ENCODE peak calls at places on chromosome 16, in ten cellular contexts. V is fibroblast of the conjunctiva; Y is EL; K is GM12864; A is GM20000; Q is HuH-7; R is effector memory CD8-positive, alpha-beta T cell; G is A172; E is NCI-H1436; O is activated naive CD8-positive, alpha-beta T cell treated with anti-CD3 and anti-CD28 coated beads, Interleukin-2, amount 10 ng/mL, durations not matched to agents 7 days and 5 days. P is an unnamed sample.

GRCh38 chr16:81321537-81321936 is 6.8 kb downstream of the GAN start:
- DNase-seq in A (no peak), K (no peak), G (no peak), R (no peak), V (peak), Y (no peak), O (no peak), Q (no peak), E (no peak), P (no peak)

GRCh38 chr16:85988723-85989313 is 89.9 kb downstream of the IRF8 start:
- DNase-seq in Q (no peak), Y (no peak), G (no peak), R (no peak), O (no peak), E (no peak), A (peak), V (no peak), K (no peak), P (no peak)

GRCh38 chr16:67447508-67448076 is 16.7 kb downstream of the HSD11B2 start:
- DNase-seq in Q (peak), V (peak), Y (peak), A (peak), O (peak), E (peak), R (peak), K (peak), G (peak), P (no peak)

GRCh38 chr16:89931305-89931896 is 8.3 kb downstream of the TUBB3 start:
- DNase-seq in E (no peak), A (no peak), R (no peak), K (no peak), G (no peak), O (no peak), Y (no peak), Q (no peak), V (no peak), P (no peak)

GRCh38 chr16:278863-279366 is 1.5 kb upstream of the ARHGDIG start:
- DNase-seq in R (peak), Y (peak), O (no peak), E (peak), V (no peak), G (peak), K (no peak), A (no peak), Q (peak), P (no peak)

GRCh38 chr16:83887088-83887487 is 11.8 kb upstream of the MLYCD start:
- DNase-seq in Y (peak), G (no peak), E (no peak), V (no peak), O (no peak), Q (no peak), A (no peak), K (no peak), R (no peak), P (no peak)

GRCh38 chr16:22814330-22815105 is 556 bp downstream of the HS3ST2 start:
- DNase-seq in G (no peak), A (no peak), K (no peak), E (no peak), R (no peak), O (no peak), Y (no peak), Q (no peak), V (no peak), P (no peak)

GRCh38 chr16:75506567-75506966 is 11.3 kb upstream of the CHST6 start:
- DNase-seq in R (no peak), K (no peak), G (peak), Q (no peak), Y (peak), A (no peak), V (peak), O (no peak), E (no peak), P (no peak)

GRCh38 chr16:64089697-64090096 is 1032.2 kb downstream of the CDH11 start:
- DNase-seq in A (no peak), G (peak), R (no peak), O (no peak), Q (peak), E (no peak), V (peak), K (no peak), Y (peak), P (no peak)

GRCh38 chr16:69179255-69180010 is 7.5 kb upstream of the SNTB2 start:
- DNase-seq in A (no peak), Q (no peak), R (no peak), K (no peak), E (no peak), V (peak), Y (peak), G (peak), O (no peak), P (no peak)

GRCh38 chr16:67086829-67087228 is 22.9 kb upstream of the PHAF1 start:
- DNase-seq in K (no peak), Q (no peak), O (no peak), E (no peak), A (no peak), R (no peak), G (no peak), V (peak), Y (no peak), P (no peak)

GRCh38 chr16:49330562-49331201 is 42.9 kb upstream of the C16orf78 start:
- DNase-seq in Q (peak), V (no peak), G (no peak), K (no peak), Y (no peak), O (no peak), A (no peak), E (no peak), R (no peak), P (no peak)

GRCh38 chr16:15907863-15908478 is 19.6 kb upstream of the CEP20 start:
- DNase-seq in E (peak), Q (peak), R (peak), O (no peak), K (peak), V (no peak), Y (peak), A (peak), G (peak), P (no peak)

GRCh38 chr16:87784812-87785211 is 19.0 kb upstream of the KLHDC4 start:
- DNase-seq in V (no peak), Y (peak), E (no peak), R (no peak), O (no peak), A (no peak), K (no peak), G (no peak), Q (no peak), P (no peak)

GRCh38 chr16:77660311-77660710 is 62.0 kb upstream of the NUDT7 start:
- DNase-seq in K (no peak), Y (peak), O (no peak), Q (peak), A (no peak), R (no peak), E (peak), G (peak), V (peak), P (no peak)

GRCh38 chr16:85675528-85675927 is 13.2 kb downstream of the GINS2 start:
- DNase-seq in O (no peak), Y (peak), K (no peak), E (no peak), Q (no peak), G (peak), V (peak), A (no peak), R (no peak), P (no peak)

GRCh38 chr16:65666132-65666869 is 544.4 kb upstream of the CDH11 start:
- DNase-seq in R (no peak), E (no peak), G (peak), O (no peak), V (no peak), K (no peak), A (no peak), Y (no peak), Q (no peak), P (no peak)

GRCh38 chr16:57422026-57422944 is 17.7 kb downstream of the CCL17 start:
- DNase-seq in O (no peak), Y (peak), E (peak), A (no peak), V (peak), G (peak), R (no peak), K (no peak), Q (peak), P (no peak)

GRCh38 chr16:51880776-51881175 is 666.2 kb downstream of the TOX3 start:
- DNase-seq in G (peak), V (peak), E (no peak), Q (no peak), A (no peak), O (no peak), R (no peak), K (no peak), Y (peak), P (no peak)

GRCh38 chr16:66135838-66136237 is 230.7 kb upstream of the CDH5 start:
- DNase-seq in G (no peak), O (no peak), Q (no peak), A (no peak), K (no peak), E (no peak), R (no peak), V (no peak), Y (no peak), P (no peak)

GRCh38 chr16:23296994-23297393 is 5.1 kb upstream of the SCNN1B start:
- DNase-seq in E (no peak), V (no peak), Q (peak), R (no peak), O (no peak), G (peak), A (peak), K (no peak), Y (no peak), P (no peak)

P was measured in NCI-H2081 treated with DMSO at 0.1 percent for 48 hours.